ENCODE peak calls at places on chromosomes 1 and 21, in six cellular contexts. Y is DND-41, Z is PC-9, X is neural progenitor cell, P is fibroblast of lung, W is astrocyte. T is an unnamed sample.

GRCh38 chr1:8905582-8906191 is 27.2 kb upstream of the ENO1 start:
- DNase-seq in X (no peak), W (peak; percentile 34), P (peak; percentile 58), Y (no peak), Z (no peak), T (no peak)

GRCh38 chr1:168163670-168164069 is 15.1 kb upstream of the TIPRL start:
- DNase-seq in Z (no peak), Y (no peak), X (no peak), P (no peak), W (no peak), T (no peak)

GRCh38 chr1:24340770-24341169 is 21.6 kb downstream of the GRHL3 start:
- DNase-seq in Y (no peak), Z (no peak), W (no peak), P (no peak), X (no peak), T (no peak)

GRCh38 chr1:179351281-179351680 is 14.5 kb upstream of the AXDND1 start:
- DNase-seq in Z (no peak), Y (no peak), X (no peak), W (no peak), P (peak; percentile 4), T (no peak)

GRCh38 chr1:236608930-236609726 is 4.8 kb upstream of the HEATR1 start:
- DNase-seq in P (peak; percentile 25), W (peak; percentile 6), Y (peak; percentile 51), Z (peak; percentile 49), X (peak; percentile 72), T (peak; percentile 40)

GRCh38 chr1:69455718-69456117 is 112.0 kb upstream of the LRRC7 start:
- DNase-seq in W (no peak), Y (no peak), P (no peak), X (no peak), Z (peak; percentile 10), T (no peak)

GRCh38 chr1:166944186-166944967 is 31.0 kb downstream of the ILDR2 start:
- DNase-seq in X (no peak), W (peak; percentile 98), Y (peak; percentile 55), P (peak; percentile 98), Z (no peak), T (peak; percentile 79)

GRCh38 chr1:234750922-234751595 is 141.1 kb upstream of the IRF2BP2 start:
- DNase-seq in W (no peak), Z (no peak), Y (no peak), X (peak; percentile 28), P (no peak), T (no peak)

GRCh38 chr1:14929547-14930223 is 223.9 kb upstream of the TMEM51 start:
- DNase-seq in Y (no peak), W (peak; percentile 73), P (peak; percentile 72), X (no peak), Z (no peak), T (peak; percentile 75)

GRCh38 chr1:59446257-59446901 is 149.5 kb downstream of the FGGY start:
- DNase-seq in X (peak; percentile 3), P (peak; percentile 90), W (peak; percentile 87), Z (no peak), Y (no peak), T (peak; percentile 91)

GRCh38 chr1:183956559-183957188 is 80.9 kb downstream of the COLGALT2 start:
- DNase-seq in P (peak; percentile 90), X (no peak), Y (peak; percentile 65), Z (peak; percentile 53), W (peak; percentile 85), T (peak; percentile 73)

GRCh38 chr1:242745079-242745478 is 220.6 kb upstream of the PLD5 start:
- DNase-seq in Y (no peak), P (peak; percentile 2), W (no peak), Z (no peak), X (no peak), T (no peak)

GRCh38 chr1:56456426-56457101 is 122.8 kb downstream of the PLPP3 start:
- DNase-seq in Z (peak; percentile 73), P (peak; percentile 85), X (no peak), Y (no peak), W (peak; percentile 85), T (peak; percentile 58)

GRCh38 chr1:151843398-151843797 is 3.8 kb upstream of the C2CD4D start:
- DNase-seq in P (no peak), X (no peak), W (no peak), Y (no peak), Z (no peak), T (no peak)

GRCh38 chr1:20216574-20216973 is 30.3 kb upstream of the PLA2G2C start:
- DNase-seq in X (no peak), Y (peak; percentile 11), P (no peak), W (no peak), Z (no peak), T (peak; percentile 11)

GRCh38 chr1:212294983-212295382 is 9.8 kb downstream of the PPP2R5A start:
- DNase-seq in Z (no peak), Y (no peak), W (no peak), X (no peak), P (no peak), T (no peak)

GRCh38 chr1:228542981-228543380 is 55.8 kb downstream of the RNF187 start:
- DNase-seq in Y (no peak), Z (no peak), X (no peak), P (no peak), W (no peak), T (no peak)

GRCh38 chr1:23561076-23561812 is 1.9 kb upstream of the ID3 start:
- DNase-seq in Z (no peak), X (no peak), Y (no peak), W (no peak), P (peak; percentile 36), T (no peak)

GRCh38 chr1:43322506-43322905 is 15.1 kb upstream of the MPL start:
- DNase-seq in Z (no peak), Y (no peak), X (no peak), P (no peak), W (no peak), T (no peak)

GRCh38 chr1:34800214-34800613 is 7.4 kb downstream of the GJA4 start:
- DNase-seq in Y (no peak), Z (no peak), X (no peak), P (peak; percentile 48), W (peak; percentile 39), T (peak; percentile 38)

GRCh38 chr1:158864595-158864994 is 33.4 kb downstream of the MNDA start:
- DNase-seq in Y (no peak), W (no peak), P (no peak), X (peak; percentile 87), Z (no peak), T (no peak)

GRCh38 chr21:34946385-34947121 is 102.5 kb downstream of the RUNX1 start:
- DNase-seq in W (no peak), P (no peak), X (no peak), Y (no peak), Z (no peak), T (no peak)

GRCh38 chr1:43861337-43861736 is 72.3 kb upstream of the ARTN start:
- DNase-seq in W (peak; percentile 61), Y (no peak), P (peak; percentile 67), Z (peak; percentile 74), X (no peak), T (no peak)

GRCh38 chr1:200180821-200181220 is 153.3 kb downstream of the NR5A2 start:
- DNase-seq in W (peak; percentile 48), Z (no peak), X (no peak), Y (no peak), P (peak; percentile 66), T (peak; percentile 14)

GRCh38 chr1:27517907-27518718 is 28.1 kb upstream of the WASF2 start:
- DNase-seq in Y (no peak), Z (peak; percentile 44), P (no peak), W (no peak), X (no peak), T (no peak)

GRCh38 chr1:164771568-164772350 is 212.8 kb downstream of the PBX1 start:
- DNase-seq in W (peak; percentile 81), X (no peak), Z (peak; percentile 90), Y (no peak), P (peak; percentile 88), T (peak; percentile 83)

GRCh38 chr21:26887241-26887640 is 42.0 kb upstream of the ADAMTS1 start:
- DNase-seq in Y (no peak), Z (no peak), P (peak; percentile 35), W (peak; percentile 20), X (no peak), T (peak; percentile 28)

GRCh38 chr1:30524840-30525617 is 198.4 kb downstream of the MATN1 start:
- DNase-seq in P (no peak), Y (no peak), Z (no peak), W (no peak), X (no peak), T (no peak)

GRCh38 chr1:94716966-94717365 is 103.2 kb upstream of the SLC44A3 start:
- DNase-seq in Z (no peak), P (peak; percentile 19), W (no peak), Y (no peak), X (no peak), T (no peak)

GRCh38 chr1:43549921-43550597 is 19.4 kb downstream of the PTPRF start:
- DNase-seq in Y (no peak), Z (peak; percentile 91), P (no peak), X (peak; percentile 91), W (no peak), T (no peak)

GRCh38 chr1:3898994-3899775 is 887 bp downstream of the C1orf174 start:
- DNase-seq in Z (no peak), P (no peak), W (no peak), X (no peak), Y (no peak), T (no peak)
- TF ChIP-seq CTCF in Z (no peak), P (peak; percentile 26), W (no peak), X (peak; percentile 39), Y (no peak), T (peak; percentile 44)

GRCh38 chr1:195594322-195594721 is 1013.9 kb downstream of the KCNT2 start:
- DNase-seq in Y (no peak), X (no peak), Z (no peak), P (no peak), W (no peak), T (no peak)
- H3K4me3 ChIP-seq in Y (no peak overlapping the region), X (no peak overlapping the region), Z (no peak overlapping the region), P (no peak overlapping the region), W (no peak overlapping the region), T (no peak overlapping the region)

GRCh38 chr1:155648207-155649147 is 38.5 kb downstream of the MSTO1 start:
- DNase-seq in W (peak; percentile 89), Y (no peak), P (peak; percentile 92), Z (peak; percentile 93), X (peak; percentile 78), T (peak; percentile 81)
- H3K27ac ChIP-seq in W (peak overlapping the region; percentile 76), Y (no peak overlapping the region), P (peak overlapping the region; percentile 43), Z (peak overlapping the region; percentile 83), X (no peak overlapping the region), T (peak overlapping the region; percentile 18)

GRCh38 chr1:11266268-11267074 is 4.1 kb upstream of the MTOR start:
- DNase-seq in P (no peak), Z (no peak), W (no peak), X (no peak), Y (no peak), T (no peak)

DNA sequence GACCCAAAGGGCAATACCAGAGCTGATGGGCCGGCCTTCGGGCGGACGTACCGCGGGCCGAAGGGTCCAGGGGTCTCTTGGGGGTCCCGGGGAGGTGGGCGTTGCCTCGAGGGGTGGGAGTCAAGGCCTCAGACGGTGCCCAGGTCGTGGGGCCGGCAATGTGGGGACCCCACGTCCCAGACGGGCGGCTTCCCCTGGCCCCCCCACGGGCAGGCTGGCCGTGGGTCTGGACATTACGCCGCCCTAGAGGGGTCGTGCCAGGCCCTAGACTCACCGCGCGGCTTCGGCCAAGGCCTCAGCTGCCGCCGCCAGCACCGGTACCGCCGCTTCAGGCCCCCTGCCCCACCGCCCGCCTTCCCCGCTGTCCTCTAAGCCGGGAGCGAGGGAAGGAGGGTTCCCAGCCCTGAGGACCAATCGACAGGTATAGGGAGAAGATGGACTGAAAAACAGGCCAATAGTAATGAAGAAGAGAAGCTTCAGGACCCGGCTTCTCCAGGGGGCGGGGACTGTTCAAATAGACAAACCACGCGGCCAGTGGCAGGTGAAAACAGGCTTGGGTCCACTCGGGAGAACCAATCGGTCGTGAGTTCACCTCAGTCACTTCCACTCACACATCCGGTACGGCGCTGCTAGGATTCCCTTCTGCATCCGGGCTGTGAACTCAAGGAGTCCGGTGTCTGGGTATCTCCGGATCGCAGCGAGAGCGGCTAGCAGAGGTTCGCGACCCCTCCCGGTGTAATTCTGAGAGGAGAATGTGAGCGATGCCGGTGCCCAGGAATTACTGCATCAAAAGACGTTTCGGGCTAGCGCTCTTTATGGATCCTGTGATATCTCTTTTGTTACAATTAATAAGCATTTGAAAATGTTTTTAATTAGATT is at the start of gene MTOR:
- DNase-seq in Z (peak; percentile 98), W (peak; percentile 99), Y (peak; percentile 100), X (peak; percentile 100), P (peak; percentile 100), T (peak; percentile 100)
- TF ChIP-seq CTCF in Z (no peak), W (no peak), Y (peak; percentile 44), X (peak; percentile 33), P (no peak), T (peak; percentile 71)